ENCODE peak calls at places on chromosomes 3 and 15, in eight cellular contexts. One of them, this sample, is unnamed.

GRCh38 chr3:40518067-40518466 is 6.7 kb upstream of the ZNF621 start:
- DNase-seq in psoas muscle: no peak
- DNase-seq in GM12865: no peak
- DNase-seq in ovary: no peak
- DNase-seq in fibroblast of the aortic adventitia: no peak
- DNase-seq in H7: no peak
- DNase-seq in epithelial cell of esophagus: no peak
- DNase-seq in naive thymus-derived CD4-positive, alpha-beta T cell: no peak
- DNase-seq in this sample: no peak

GRCh38 chr3:154236331-154236730 is 88.0 kb downstream of the DHX36 start:
- DNase-seq in fibroblast of the aortic adventitia: no peak
- DNase-seq in psoas muscle: no peak
- DNase-seq in epithelial cell of esophagus: no peak
- DNase-seq in GM12865: no peak
- DNase-seq in H7: no peak
- DNase-seq in ovary: no peak
- DNase-seq in naive thymus-derived CD4-positive, alpha-beta T cell: no peak
- DNase-seq in this sample: no peak

GRCh38 chr15:96332854-96333193 is 2.3 kb downstream of the NR2F2 start:
- DNase-seq in ovary: no peak
- DNase-seq in epithelial cell of esophagus: no peak
- DNase-seq in psoas muscle: no peak
- DNase-seq in fibroblast of the aortic adventitia: peak; percentile 54
- DNase-seq in H7: no peak
- DNase-seq in GM12865: no peak
- DNase-seq in naive thymus-derived CD4-positive, alpha-beta T cell: no peak
- DNase-seq in this sample: peak; percentile 49

GRCh38 chr3:7917443-7918151 is 584.0 kb upstream of the LMCD1 start:
- DNase-seq in H7: no peak
- DNase-seq in naive thymus-derived CD4-positive, alpha-beta T cell: no peak
- DNase-seq in GM12865: no peak
- DNase-seq in psoas muscle: no peak
- DNase-seq in ovary: no peak
- DNase-seq in epithelial cell of esophagus: no peak
- DNase-seq in fibroblast of the aortic adventitia: no peak
- DNase-seq in this sample: no peak

GRCh38 chr3:86578071-86578470 is 412.9 kb downstream of the VGLL3 start:
- DNase-seq in naive thymus-derived CD4-positive, alpha-beta T cell: no peak
- DNase-seq in H7: no peak
- DNase-seq in GM12865: no peak
- DNase-seq in epithelial cell of esophagus: peak; percentile 45
- DNase-seq in psoas muscle: no peak
- DNase-seq in ovary: no peak
- DNase-seq in fibroblast of the aortic adventitia: no peak
- DNase-seq in this sample: no peak

GRCh38 chr3:58005662-58006061 is 2.6 kb upstream of the FLNB start:
- DNase-seq in psoas muscle: no peak
- DNase-seq in epithelial cell of esophagus: peak; percentile 99
- DNase-seq in naive thymus-derived CD4-positive, alpha-beta T cell: no peak
- DNase-seq in ovary: no peak
- DNase-seq in GM12865: no peak
- DNase-seq in H7: no peak
- DNase-seq in fibroblast of the aortic adventitia: peak; percentile 83
- DNase-seq in this sample: no peak

GRCh38 chr15:49815506-49815905 is 194.7 kb downstream of the DTWD1 start:
- DNase-seq in fibroblast of the aortic adventitia: peak; percentile 19
- DNase-seq in GM12865: no peak
- DNase-seq in psoas muscle: no peak
- DNase-seq in ovary: no peak
- DNase-seq in naive thymus-derived CD4-positive, alpha-beta T cell: no peak
- DNase-seq in H7: no peak
- DNase-seq in epithelial cell of esophagus: no peak
- DNase-seq in this sample: no peak

GRCh38 chr3:159634414-159634813 is 354.2 kb upstream of the IL12A start:
- DNase-seq in GM12865: no peak
- DNase-seq in naive thymus-derived CD4-positive, alpha-beta T cell: no peak
- DNase-seq in H7: no peak
- DNase-seq in ovary: no peak
- DNase-seq in psoas muscle: no peak
- DNase-seq in epithelial cell of esophagus: peak; percentile 25
- DNase-seq in fibroblast of the aortic adventitia: peak; percentile 36
- DNase-seq in this sample: peak; percentile 52

GRCh38 chr3:38645601-38646000 is 3.9 kb downstream of the SCN5A start:
- DNase-seq in epithelial cell of esophagus: no peak
- DNase-seq in naive thymus-derived CD4-positive, alpha-beta T cell: no peak
- DNase-seq in H7: no peak
- DNase-seq in fibroblast of the aortic adventitia: no peak
- DNase-seq in psoas muscle: no peak
- DNase-seq in ovary: no peak
- DNase-seq in GM12865: no peak
- DNase-seq in this sample: no peak

GRCh38 chr15:41051139-41051538 is 64.9 kb downstream of the INO80 start:
- DNase-seq in psoas muscle: no peak
- DNase-seq in naive thymus-derived CD4-positive, alpha-beta T cell: no peak
- DNase-seq in ovary: no peak
- DNase-seq in fibroblast of the aortic adventitia: no peak
- DNase-seq in epithelial cell of esophagus: no peak
- DNase-seq in H7: no peak
- DNase-seq in GM12865: no peak
- DNase-seq in this sample: no peak

GRCh38 chr15:78671626-78672211 is 30.7 kb upstream of the CHRNB4 start:
- DNase-seq in ovary: no peak
- DNase-seq in epithelial cell of esophagus: no peak
- DNase-seq in fibroblast of the aortic adventitia: no peak
- DNase-seq in H7: peak; percentile 63
- DNase-seq in naive thymus-derived CD4-positive, alpha-beta T cell: no peak
- DNase-seq in GM12865: no peak
- DNase-seq in psoas muscle: peak; percentile 51
- DNase-seq in this sample: no peak

GRCh38 chr3:27720029-27720518 is 2.0 kb downstream of the EOMES start:
- DNase-seq in psoas muscle: no peak
- DNase-seq in naive thymus-derived CD4-positive, alpha-beta T cell: no peak
- DNase-seq in epithelial cell of esophagus: no peak
- DNase-seq in ovary: no peak
- DNase-seq in fibroblast of the aortic adventitia: no peak
- DNase-seq in H7: peak; percentile 49
- DNase-seq in GM12865: no peak
- DNase-seq in this sample: no peak

GRCh38 chr15:23372284-23372683 is 17.7 kb downstream of the GOLGA8S start:
- DNase-seq in fibroblast of the aortic adventitia: no peak
- DNase-seq in ovary: no peak
- DNase-seq in H7: peak; percentile 27
- DNase-seq in epithelial cell of esophagus: no peak
- DNase-seq in naive thymus-derived CD4-positive, alpha-beta T cell: no peak
- DNase-seq in psoas muscle: no peak
- DNase-seq in GM12865: no peak
- DNase-seq in this sample: peak; percentile 38

GRCh38 chr3:148723591-148723990 is 25.9 kb downstream of the AGTR1 start:
- DNase-seq in ovary: no peak
- DNase-seq in naive thymus-derived CD4-positive, alpha-beta T cell: no peak
- DNase-seq in GM12865: no peak
- DNase-seq in H7: no peak
- DNase-seq in epithelial cell of esophagus: peak; percentile 50
- DNase-seq in fibroblast of the aortic adventitia: peak; percentile 41
- DNase-seq in psoas muscle: no peak
- DNase-seq in this sample: peak; percentile 83

GRCh38 chr3:174619244-174619643 is 239.9 kb upstream of the NAALADL2 start:
- DNase-seq in H7: no peak
- DNase-seq in psoas muscle: no peak
- DNase-seq in naive thymus-derived CD4-positive, alpha-beta T cell: no peak
- DNase-seq in GM12865: no peak
- DNase-seq in fibroblast of the aortic adventitia: peak; percentile 7
- DNase-seq in ovary: no peak
- DNase-seq in epithelial cell of esophagus: no peak
- DNase-seq in this sample: no peak

GRCh38 chr3:119609301-119609700 is 11.6 kb downstream of the PLA1A start:
- DNase-seq in epithelial cell of esophagus: no peak
- DNase-seq in fibroblast of the aortic adventitia: no peak
- DNase-seq in psoas muscle: no peak
- DNase-seq in ovary: no peak
- DNase-seq in GM12865: no peak
- DNase-seq in naive thymus-derived CD4-positive, alpha-beta T cell: no peak
- DNase-seq in H7: no peak
- DNase-seq in this sample: no peak

GRCh38 chr3:197406266-197406665 is 107.9 kb upstream of the DLG1 start:
- DNase-seq in GM12865: no peak
- DNase-seq in psoas muscle: no peak
- DNase-seq in H7: peak; percentile 23
- DNase-seq in naive thymus-derived CD4-positive, alpha-beta T cell: no peak
- DNase-seq in ovary: peak; percentile 55
- DNase-seq in fibroblast of the aortic adventitia: no peak
- DNase-seq in epithelial cell of esophagus: no peak
- DNase-seq in this sample: no peak

GRCh38 chr3:65732060-65732933 is 306.4 kb downstream of the MAGI1 start:
- DNase-seq in GM12865: peak; percentile 49
- DNase-seq in psoas muscle: no peak
- DNase-seq in fibroblast of the aortic adventitia: peak; percentile 76
- DNase-seq in epithelial cell of esophagus: peak; percentile 61
- DNase-seq in H7: peak; percentile 52
- DNase-seq in ovary: no peak
- DNase-seq in naive thymus-derived CD4-positive, alpha-beta T cell: peak; percentile 13
- DNase-seq in this sample: peak; percentile 82

GRCh38 chr3:195073866-195074860 is 196.8 kb downstream of the XXYLT1 start:
- DNase-seq in H7: no peak
- DNase-seq in fibroblast of the aortic adventitia: no peak
- DNase-seq in GM12865: no peak
- DNase-seq in psoas muscle: peak; percentile 36
- DNase-seq in ovary: no peak
- DNase-seq in naive thymus-derived CD4-positive, alpha-beta T cell: no peak
- DNase-seq in epithelial cell of esophagus: no peak
- DNase-seq in this sample: no peak

GRCh38 chr15:44034933-44035624 is 160.0 kb downstream of the FRMD5 start:
- DNase-seq in psoas muscle: no peak
- DNase-seq in ovary: no peak
- DNase-seq in fibroblast of the aortic adventitia: peak; percentile 92
- DNase-seq in H7: no peak
- DNase-seq in naive thymus-derived CD4-positive, alpha-beta T cell: no peak
- DNase-seq in GM12865: no peak
- DNase-seq in epithelial cell of esophagus: peak; percentile 72
- DNase-seq in this sample: peak; percentile 69

GRCh38 chr3:195537995-195538394 is 5.1 kb downstream of the PPP1R2 start:
- DNase-seq in naive thymus-derived CD4-positive, alpha-beta T cell: peak; percentile 49
- DNase-seq in H7: no peak
- DNase-seq in ovary: no peak
- DNase-seq in fibroblast of the aortic adventitia: no peak
- DNase-seq in GM12865: peak; percentile 88
- DNase-seq in epithelial cell of esophagus: no peak
- DNase-seq in psoas muscle: no peak
- DNase-seq in this sample: no peak

GRCh38 chr15:33955945-33956344 is 12.4 kb upstream of the CHRM5 start:
- DNase-seq in ovary: no peak
- DNase-seq in naive thymus-derived CD4-positive, alpha-beta T cell: no peak
- DNase-seq in GM12865: no peak
- DNase-seq in H7: no peak
- DNase-seq in epithelial cell of esophagus: no peak
- DNase-seq in psoas muscle: no peak
- DNase-seq in fibroblast of the aortic adventitia: no peak
- DNase-seq in this sample: no peak

GRCh38 chr15:101189708-101190107 is 62.1 kb downstream of the CHSY1 start:
- DNase-seq in naive thymus-derived CD4-positive, alpha-beta T cell: no peak
- DNase-seq in ovary: no peak
- DNase-seq in GM12865: no peak
- DNase-seq in epithelial cell of esophagus: no peak
- DNase-seq in psoas muscle: no peak
- DNase-seq in fibroblast of the aortic adventitia: no peak
- DNase-seq in H7: peak; percentile 48
- DNase-seq in this sample: no peak
- H3K4me3 ChIP-seq in naive thymus-derived CD4-positive, alpha-beta T cell: no peak overlapping the region
- H3K4me3 ChIP-seq in ovary: no peak overlapping the region
- H3K4me3 ChIP-seq in GM12865: no peak overlapping the region
- H3K4me3 ChIP-seq in epithelial cell of esophagus: no peak overlapping the region
- H3K4me3 ChIP-seq in psoas muscle: no peak overlapping the region
- H3K4me3 ChIP-seq in fibroblast of the aortic adventitia: peak overlapping the region; percentile 55
- H3K4me3 ChIP-seq in H7: no peak overlapping the region
- H3K4me3 ChIP-seq in this sample: no peak overlapping the region

GRCh38 chr3:49779378-49780079 is 6.8 kb downstream of the IP6K1 start:
- DNase-seq in H7: no peak
- DNase-seq in ovary: peak; percentile 1
- DNase-seq in naive thymus-derived CD4-positive, alpha-beta T cell: no peak
- DNase-seq in epithelial cell of esophagus: no peak
- DNase-seq in GM12865: no peak
- DNase-seq in psoas muscle: no peak
- DNase-seq in fibroblast of the aortic adventitia: no peak
- DNase-seq in this sample: no peak
- H3K4me3 ChIP-seq in H7: no peak overlapping the region
- H3K4me3 ChIP-seq in ovary: no peak overlapping the region
- H3K4me3 ChIP-seq in naive thymus-derived CD4-positive, alpha-beta T cell: no peak overlapping the region
- H3K4me3 ChIP-seq in epithelial cell of esophagus: no peak overlapping the region
- H3K4me3 ChIP-seq in GM12865: no peak overlapping the region
- H3K4me3 ChIP-seq in psoas muscle: no peak overlapping the region
- H3K4me3 ChIP-seq in fibroblast of the aortic adventitia: no peak overlapping the region
- H3K4me3 ChIP-seq in this sample: no peak overlapping the region

GRCh38 chr3:13880811-13881156 is 913 bp upstream of the WNT7A start:
- DNase-seq in fibroblast of the aortic adventitia: no peak
- DNase-seq in epithelial cell of esophagus: no peak
- DNase-seq in H7: no peak
- DNase-seq in ovary: no peak
- DNase-seq in GM12865: no peak
- DNase-seq in psoas muscle: no peak
- DNase-seq in naive thymus-derived CD4-positive, alpha-beta T cell: no peak
- DNase-seq in this sample: no peak
- H3K4me3 ChIP-seq in fibroblast of the aortic adventitia: no peak overlapping the region
- H3K4me3 ChIP-seq in epithelial cell of esophagus: peak overlapping the region; percentile 66
- H3K4me3 ChIP-seq in H7: peak overlapping the region; percentile 56
- H3K4me3 ChIP-seq in ovary: no peak overlapping the region
- H3K4me3 ChIP-seq in GM12865: no peak overlapping the region
- H3K4me3 ChIP-seq in psoas muscle: peak overlapping the region; percentile 46
- H3K4me3 ChIP-seq in naive thymus-derived CD4-positive, alpha-beta T cell: peak overlapping the region; percentile 75
- H3K4me3 ChIP-seq in this sample: no peak overlapping the region

GRCh38 chr3:14214764-14215163 is 36.1 kb downstream of the LSM3 start:
- DNase-seq in H7: no peak
- DNase-seq in ovary: no peak
- DNase-seq in psoas muscle: no peak
- DNase-seq in GM12865: no peak
- DNase-seq in naive thymus-derived CD4-positive, alpha-beta T cell: no peak
- DNase-seq in epithelial cell of esophagus: no peak
- DNase-seq in fibroblast of the aortic adventitia: no peak
- DNase-seq in this sample: no peak
- H3K4me3 ChIP-seq in H7: no peak overlapping the region
- H3K4me3 ChIP-seq in ovary: no peak overlapping the region
- H3K4me3 ChIP-seq in psoas muscle: no peak overlapping the region
- H3K4me3 ChIP-seq in GM12865: no peak overlapping the region
- H3K4me3 ChIP-seq in naive thymus-derived CD4-positive, alpha-beta T cell: no peak overlapping the region
- H3K4me3 ChIP-seq in epithelial cell of esophagus: no peak overlapping the region
- H3K4me3 ChIP-seq in fibroblast of the aortic adventitia: no peak overlapping the region
- H3K4me3 ChIP-seq in this sample: no peak overlapping the region

This sample was measured in choroid plexus epithelial cell.